ENCODE peak calls at places on chromosomes 1 and 21, in ten cellular contexts. C is esophagus muscularis mucosa, A is body of pancreas, D is upper lobe of left lung, W is adrenal gland, E is right lobe of liver, N is testis, O is spleen, Q is heart left ventricle, L is uterus. J is an unnamed sample.

GRCh38 chr21:34074283-34075098 is 1.1 kb downstream of the MRPS6 start:
- DNase-seq in C (no peak), L (no peak), D (no peak), W (peak; percentile 23), A (no peak), O (no peak), Q (no peak), N (no peak), E (no peak), J (no peak)

GRCh38 chr1:60679976-60680375 is 402.4 kb upstream of the NFIA start:
- DNase-seq in W (no peak), A (no peak), L (no peak), D (no peak), C (no peak), E (no peak), Q (no peak), N (no peak), O (no peak), J (no peak)

GRCh38 chr1:97145321-97145956 is 423.9 kb downstream of the PTBP2 start:
- DNase-seq in D (no peak), W (no peak), N (no peak), Q (no peak), E (no peak), O (no peak), C (no peak), A (no peak), L (no peak), J (no peak)

GRCh38 chr1:10762875-10763274 is 33.6 kb downstream of the CASZ1 start:
- DNase-seq in Q (no peak), W (no peak), C (no peak), D (no peak), A (no peak), O (no peak), E (no peak), L (no peak), N (no peak), J (no peak)

GRCh38 chr1:87104945-87105344 is 190.5 kb downstream of the HS2ST1 start:
- DNase-seq in O (no peak), Q (no peak), W (no peak), E (no peak), N (no peak), C (no peak), D (no peak), A (no peak), L (no peak), J (no peak)

GRCh38 chr1:156517746-156518145 is 17.2 kb upstream of the MEF2D start:
- DNase-seq in Q (no peak), O (no peak), L (no peak), C (no peak), D (no peak), E (no peak), N (no peak), A (no peak), W (no peak), J (no peak)

GRCh38 chr21:45846373-45847160 is 135.0 kb upstream of the COL6A1 start:
- DNase-seq in D (no peak), L (peak; percentile 80), W (no peak), E (no peak), A (no peak), N (peak; percentile 25), C (no peak), Q (no peak), O (no peak), J (peak; percentile 62)

GRCh38 chr1:54221867-54222484 is 22.0 kb downstream of the MRPL37 start:
- DNase-seq in A (no peak), W (no peak), E (no peak), L (no peak), Q (no peak), O (peak; percentile 38), D (no peak), N (no peak), C (no peak), J (no peak)

GRCh38 chr21:14303731-14304488 is 79.0 kb downstream of the HSPA13 start:
- DNase-seq in L (no peak), C (no peak), W (no peak), D (no peak), E (no peak), Q (no peak), N (no peak), A (no peak), O (no peak), J (no peak)

GRCh38 chr21:14308234-14308633 is 74.7 kb downstream of the HSPA13 start:
- DNase-seq in Q (no peak), D (no peak), C (no peak), N (no peak), O (no peak), L (no peak), E (no peak), A (no peak), W (no peak), J (no peak)

DNA sequence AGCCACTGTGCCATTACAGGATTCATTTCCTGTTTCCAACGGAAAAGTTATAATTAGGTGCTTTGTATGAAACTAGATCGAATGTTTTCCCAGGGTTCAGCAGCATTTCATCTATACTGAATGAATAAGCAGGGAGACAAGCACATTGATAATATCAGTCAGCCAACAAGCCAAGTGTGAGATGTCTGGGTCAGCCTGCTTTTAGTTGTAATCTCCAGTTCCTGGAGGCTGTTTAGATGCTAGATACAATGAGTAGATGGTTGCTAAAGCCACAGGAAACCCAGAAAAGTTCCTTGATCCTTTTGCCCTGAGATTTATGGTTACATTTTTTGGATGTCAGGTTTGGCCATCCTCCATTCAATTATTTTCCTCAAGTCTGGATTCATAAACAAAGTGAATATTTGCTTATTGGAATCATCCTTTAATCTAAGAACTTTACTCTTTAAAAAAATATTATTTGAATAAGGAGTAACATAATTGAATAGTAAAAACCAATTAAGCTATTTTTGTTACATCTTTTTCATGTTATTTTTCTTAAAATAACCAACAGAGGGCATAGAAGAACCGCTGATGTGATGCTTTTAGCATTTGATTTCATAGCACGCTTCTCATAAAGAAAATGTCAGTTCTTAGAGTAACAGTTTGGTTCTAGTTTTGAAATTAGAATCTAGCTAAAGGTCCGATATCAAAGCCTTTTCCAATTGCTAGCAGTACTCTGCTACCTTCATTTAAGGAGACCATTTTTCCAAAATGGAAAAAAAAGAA is 76.6 kb downstream of the HSPA13 start:
- DNase-seq in N (no peak), W (no peak), D (no peak), A (no peak), C (no peak), O (no peak), E (no peak), Q (no peak), L (no peak), J (no peak)
- TF ChIP-seq CTCF in N (no peak), W (no peak), D (no peak), A (peak; percentile 10), C (peak; percentile 8), O (no peak), E (peak; percentile 16), Q (peak; percentile 29), L (peak; percentile 8), J (no peak)

GRCh38 chr1:155167166-155168104 is 5.7 kb downstream of the KRTCAP2 start:
- DNase-seq in L (peak; percentile 87), D (peak; percentile 93), N (peak; percentile 93), A (peak; percentile 91), W (peak; percentile 86), C (peak; percentile 95), E (peak; percentile 91), Q (peak; percentile 92), O (peak; percentile 96), J (peak; percentile 80)
- H3K4me3 ChIP-seq in L (no peak overlapping the region), D (peak overlapping the region; percentile 12), N (no peak overlapping the region), A (no peak overlapping the region), W (no peak overlapping the region), C (peak overlapping the region; percentile 27), E (peak overlapping the region; percentile 10), Q (peak overlapping the region; percentile 13), O (no peak overlapping the region), J (no peak overlapping the region)

GRCh38 chr1:171310661-171311087 is 3.3 kb upstream of the FMO4 start:
- DNase-seq in O (no peak), Q (no peak), W (no peak), D (no peak), C (peak; percentile 66), N (no peak), L (no peak), E (no peak), A (no peak), J (no peak)

GRCh38 chr1:171311771-171312558 is 2.0 kb upstream of the FMO4 start:
- DNase-seq in E (no peak), L (no peak), D (no peak), Q (no peak), W (no peak), A (no peak), O (no peak), N (no peak), C (peak; percentile 53), J (no peak)

GRCh38 chr1:171313319-171313834 is 606 bp upstream of the FMO4 start:
- DNase-seq in N (no peak), A (no peak), W (no peak), C (peak; percentile 34), O (no peak), E (no peak), D (no peak), L (no peak), Q (no peak), J (no peak)

DNA sequence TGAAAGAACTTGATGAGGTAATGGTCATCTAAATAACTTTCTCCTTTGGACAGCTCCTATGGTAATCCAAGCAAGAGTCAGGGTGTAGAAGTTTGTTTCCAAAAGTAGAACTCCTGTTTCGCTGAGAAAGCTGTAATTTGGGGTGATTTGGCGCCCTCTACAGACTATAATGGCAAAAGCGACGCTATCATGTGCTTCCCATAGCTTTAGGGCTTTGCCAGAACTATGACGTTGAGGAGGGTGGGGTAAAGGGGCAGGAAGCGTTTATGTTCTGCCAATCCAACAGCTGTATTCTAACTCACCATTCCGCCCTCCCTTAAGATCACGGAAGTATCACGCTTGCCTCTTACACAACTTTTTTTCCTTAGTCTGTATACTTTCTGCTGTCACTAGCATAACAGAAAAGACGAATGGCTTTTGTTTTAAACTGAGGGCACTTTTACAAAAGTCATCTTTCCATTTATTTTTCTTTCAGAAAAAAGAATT is at the start of gene FMO4:
- DNase-seq in Q (peak; percentile 97), D (peak; percentile 91), W (peak; percentile 97), C (peak; percentile 97), O (peak; percentile 75), A (peak; percentile 95), N (peak; percentile 94), E (peak; percentile 96), L (peak; percentile 96), J (peak; percentile 95)
- TF ChIP-seq POLR2A in Q (peak; percentile 24), D (no peak), W (no peak), C (no peak), O (no peak), A (peak; percentile 44), N (no peak), E (peak; percentile 72), L (peak; percentile 27), J (no peak)

GRCh38 chr1:175116210-175116798 is 48.7 kb downstream of the TNN start:
- DNase-seq in C (no peak), L (no peak), O (no peak), Q (no peak), A (no peak), E (no peak), N (no peak), W (no peak), D (no peak), J (no peak)

GRCh38 chr1:175118375-175118774 is 50.7 kb downstream of the TNN start:
- DNase-seq in O (no peak), D (no peak), A (no peak), L (no peak), Q (no peak), C (no peak), W (no peak), N (no peak), E (no peak), J (no peak)

GRCh38 chr1:175114996-175115395 is 47.4 kb downstream of the TNN start:
- DNase-seq in A (no peak), O (no peak), L (no peak), E (no peak), D (no peak), N (no peak), C (no peak), Q (no peak), W (no peak), J (no peak)

GRCh38 chr1:175116903-175117302 is 49.3 kb downstream of the TNN start:
- DNase-seq in C (no peak), N (no peak), D (no peak), W (no peak), O (no peak), L (no peak), E (no peak), Q (no peak), A (no peak), J (no peak)
- TF ChIP-seq CTCF in C (no peak), N (no peak), D (no peak), W (no peak), O (no peak), L (no peak), E (no peak), Q (no peak), A (no peak), J (no peak)

J was measured in lower leg skin.